ENCODE peak calls at places on chromosomes 13 and 19, in six cellular contexts. X, H, S, R, Z and W are unnamed samples. For H3K4me1, the result is how much of the 10 kb centered on the place peaks cover.

GRCh38 chr19:35977446-35978222 is 17.4 kb upstream of the SDHAF1 start:
- DNase-seq in X (no peak), H (no peak), S (peak), R (no peak), Z (no peak), W (no peak)

GRCh38 chr13:66503890-66504289 is 726.2 kb downstream of the PCDH9 start:
- DNase-seq in X (no peak), H (no peak), S (no peak), R (no peak), Z (no peak), W (no peak)

GRCh38 chr19:4695224-4695731 is 25.1 kb upstream of the MYDGF start:
- DNase-seq in X (no peak), H (no peak), S (no peak), R (no peak), Z (no peak), W (no peak)

GRCh38 chr13:101511766-101512165 is 59.3 kb downstream of the ITGBL1 start:
- DNase-seq in X (no peak), H (no peak), S (no peak), R (no peak), Z (no peak), W (no peak)

GRCh38 chr19:19109601-19110000 is 28.7 kb downstream of the TMEM161A start:
- DNase-seq in X (peak), H (no peak), S (no peak), R (peak), Z (no peak), W (no peak)

GRCh38 chr19:2315818-2316353 is 7.9 kb upstream of the LINGO3 start:
- DNase-seq in X (peak), H (peak), S (no peak), R (peak), Z (peak), W (peak)

GRCh38 chr13:78129850-78130249 is 211.2 kb upstream of the EDNRB start:
- DNase-seq in X (no peak), H (no peak), S (no peak), R (no peak), Z (no peak), W (no peak)

GRCh38 chr19:14082675-14082960 is 3.0 kb downstream of the C19orf67 start:
- DNase-seq in X (no peak), H (no peak), S (no peak), R (no peak), Z (no peak), W (no peak)

GRCh38 chr13:59447031-59447430 is 716.7 kb downstream of the DIAPH3 start:
- DNase-seq in X (no peak), H (no peak), S (no peak), R (no peak), Z (no peak), W (no peak)

GRCh38 chr19:21269813-21270212 is 59.4 kb downstream of the ZNF708 start:
- DNase-seq in X (peak), H (no peak), S (no peak), R (no peak), Z (no peak), W (no peak)

GRCh38 chr13:105991622-105992254 is 543.7 kb downstream of the EFNB2 start:
- DNase-seq in X (peak), H (no peak), S (no peak), R (peak), Z (no peak), W (no peak)

GRCh38 chr19:3073159-3073563 is 10.9 kb upstream of the TLE5 start:
- DNase-seq in X (peak), H (no peak), S (peak), R (peak), Z (no peak), W (no peak)

GRCh38 chr19:44604241-44604640 is 9.1 kb upstream of the IGSF23 start:
- DNase-seq in X (no peak), H (no peak), S (no peak), R (no peak), Z (no peak), W (no peak)

GRCh38 chr19:14425696-14426138 is 6.6 kb upstream of the DDX39A start:
- DNase-seq in X (peak), H (no peak), S (no peak), R (peak), Z (no peak), W (no peak)

GRCh38 chr13:110912651-110913051 is 2.2 kb downstream of the ANKRD10 start:
- DNase-seq in X (peak), H (no peak), S (no peak), R (peak), Z (peak), W (no peak)

GRCh38 chr13:79222427-79223205 is 183.4 kb downstream of the RBM26 start:
- DNase-seq in X (no peak), H (no peak), S (no peak), R (no peak), Z (no peak), W (no peak)

GRCh38 chr13:33284916-33285315 is 639 bp downstream of the STARD13 start:
- DNase-seq in X (no peak), H (no peak), S (no peak), R (no peak), Z (no peak), W (no peak)

GRCh38 chr13:26656919-26657318 is 99.4 kb downstream of the WASF3 start:
- DNase-seq in X (peak), H (no peak), S (no peak), R (peak), Z (no peak), W (no peak)

GRCh38 chr13:35475960-35476943 is at the start of gene MAB21L1:
- DNase-seq in X (peak), H (no peak), S (no peak), R (peak), Z (peak), W (no peak)

GRCh38 chr13:93766719-93767118 is 540.1 kb downstream of the GPC6 start:
- DNase-seq in X (no peak), H (no peak), S (no peak), R (no peak), Z (no peak), W (no peak)

GRCh38 chr13:77752512-77753069 is 55.1 kb downstream of the SLAIN1 start:
- DNase-seq in X (no peak), H (no peak), S (no peak), R (no peak), Z (no peak), W (no peak)

GRCh38 chr13:107138468-107138867 is 570.5 kb upstream of the ARGLU1 start:
- DNase-seq in X (no peak), H (no peak), S (no peak), R (peak), Z (no peak), W (no peak)

GRCh38 chr13:101575591-101575990 is 123.1 kb downstream of the ITGBL1 start:
- DNase-seq in X (no peak), H (no peak), S (no peak), R (no peak), Z (no peak), W (no peak)

GRCh38 chr13:52786747-52787146 is 47.1 kb upstream of the CNMD start:
- DNase-seq in X (no peak), H (no peak), S (peak), R (no peak), Z (no peak), W (no peak)

GRCh38 chr19:6167115-6167514 is 31.6 kb downstream of the ACSBG2 start:
- DNase-seq in X (no peak), H (no peak), S (no peak), R (no peak), Z (no peak), W (no peak)

GRCh38 chr19:38270587-38271167 is 6.3 kb downstream of the SPINT2 start:
- DNase-seq in X (peak), H (no peak), S (no peak), R (no peak), Z (no peak), W (no peak)

GRCh38 chr13:28658539-28658795 is 463 bp upstream of the POMP start:
- DNase-seq in X (no peak), H (no peak), S (no peak), R (no peak), Z (no peak), W (no peak)

GRCh38 chr13:42048625-42049453 is at the start of gene DGKH:
- DNase-seq in X (peak), H (peak), S (peak), R (peak), Z (peak), W (peak)

GRCh38 chr19:19120308-19121156 is 17.7 kb downstream of the TMEM161A start:
- DNase-seq in X (peak), H (no peak), S (no peak), R (peak), Z (no peak), W (no peak)

GRCh38 chr13:41763772-41764171 is 197.1 kb downstream of the VWA8 start:
- DNase-seq in X (no peak), H (no peak), S (no peak), R (peak), Z (no peak), W (no peak)

GRCh38 chr19:55080121-55080914 is 4.6 kb downstream of the EPS8L1 start:
- DNase-seq in X (peak), H (peak), S (peak), R (peak), Z (peak), W (no peak)

GRCh38 chr19:2394669-2395292 is 32.6 kb downstream of the TIMM13 start:
- DNase-seq in X (peak), H (no peak), S (no peak), R (no peak), Z (no peak), W (no peak)

GRCh38 chr19:19537321-19538048 is 580 bp upstream of the CILP2 start:
- DNase-seq in X (peak), H (no peak), S (no peak), R (no peak), Z (no peak), W (no peak)

GRCh38 chr19:29263305-29264080 is 50.5 kb upstream of the UQCRFS1 start:
- DNase-seq in X (no peak), H (no peak), S (no peak), R (peak), Z (no peak), W (peak)

DNA sequence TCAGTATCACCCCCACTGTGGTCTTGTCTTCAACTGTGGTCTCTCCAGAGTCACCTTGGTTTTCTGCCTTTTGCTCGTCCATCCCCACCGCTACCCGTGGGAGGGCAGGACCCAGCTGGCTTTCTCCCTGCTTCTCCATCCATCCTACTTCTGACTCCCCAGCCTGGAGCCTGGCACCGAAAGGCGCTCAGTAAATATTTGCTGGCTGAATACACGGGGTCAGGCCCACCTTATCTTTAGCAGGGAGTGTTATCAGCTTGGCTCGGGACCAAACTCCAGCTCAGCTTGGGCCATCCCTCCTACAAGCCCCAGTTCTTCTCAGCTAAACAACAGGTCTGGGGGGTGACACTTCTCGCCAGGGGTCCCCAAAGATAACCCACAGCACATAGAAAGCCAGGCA is 62.0 kb upstream of the KLF2 start:
- DNase-seq in X (no peak), H (no peak), S (no peak), R (no peak), Z (no peak), W (peak)
- H3K4me1 ChIP-seq in X (under half), H (half or more), S (under half), R (under half), Z (half or more), W (under half)

GRCh38 chr13:54989418-54989817 is 1960.8 kb downstream of the OLFM4 start:
- DNase-seq in X (no peak), H (no peak), S (no peak), R (no peak), Z (no peak), W (no peak)
- TF ChIP-seq CTCF in X (no peak), H (no peak), S (no peak), R (no peak), Z (no peak), W (no peak)

GRCh38 chr13:97692628-97693027 is 258.7 kb downstream of the RAP2A start:
- DNase-seq in X (no peak), H (no peak), S (no peak), R (no peak), Z (no peak), W (no peak)
- H3K4me1 ChIP-seq in X (under half), H (under half), S (under half), R (under half), Z (under half), W (under half)

DNA sequence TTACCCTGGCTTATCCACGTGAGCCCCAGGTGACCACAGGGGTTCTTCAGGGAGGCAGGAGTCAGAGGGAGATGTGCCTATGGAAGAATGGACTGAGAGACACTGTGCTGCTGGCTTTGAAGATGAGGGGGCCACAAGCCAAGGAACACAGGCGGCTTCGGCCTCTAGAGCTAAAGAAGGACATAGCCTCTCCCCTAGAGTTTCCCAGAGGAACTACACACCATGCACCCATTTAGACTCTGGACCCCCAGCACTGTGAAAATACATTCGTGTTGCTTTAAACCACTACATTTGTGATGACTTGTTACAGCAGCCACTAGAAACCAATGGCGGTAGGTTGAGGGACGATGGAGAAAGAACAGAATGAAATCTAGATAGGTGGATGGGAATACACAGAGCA is 13.7 kb upstream of the ATF5 start:
- DNase-seq in X (no peak), H (no peak), S (no peak), R (no peak), Z (no peak), W (no peak)
- TF ChIP-seq CTCF in X (no peak), H (no peak), S (peak), R (no peak), Z (no peak), W (no peak)

DNA sequence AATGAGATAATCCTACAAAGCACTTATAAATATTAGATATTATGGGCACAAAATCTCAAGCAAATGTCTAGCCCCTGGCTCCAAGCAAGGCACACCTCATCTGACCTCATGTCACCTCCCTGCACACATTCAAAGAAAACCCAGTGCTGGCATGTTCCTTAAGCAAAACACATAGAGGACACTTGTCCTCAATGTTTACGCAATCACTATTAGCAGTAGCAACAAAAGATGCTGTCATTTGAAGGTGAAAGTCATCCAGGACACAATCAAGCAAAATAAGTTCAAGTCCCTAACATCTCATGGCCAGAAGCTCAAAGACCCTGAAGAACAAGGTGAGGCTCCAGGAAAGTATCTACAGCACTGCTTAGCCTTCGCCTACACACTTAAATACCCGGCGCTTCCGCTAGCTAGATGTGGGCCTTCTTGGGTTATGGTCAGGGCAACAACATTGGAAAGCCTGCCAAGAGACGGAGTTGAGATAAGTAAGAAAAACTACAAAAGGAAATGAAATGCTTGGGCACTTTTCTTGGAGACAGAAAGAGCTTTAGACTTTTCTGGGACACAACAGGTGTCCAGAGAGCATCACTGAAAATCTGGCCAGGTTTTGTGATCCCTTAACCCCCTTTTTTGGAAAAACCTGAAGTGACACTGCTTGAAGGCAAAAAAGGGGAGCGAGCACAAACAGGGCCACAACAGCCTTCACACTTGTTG is 85.7 kb downstream of the FOXO1 start:
- DNase-seq in X (no peak), H (no peak), S (no peak), R (no peak), Z (no peak), W (no peak)
- H3K4me1 ChIP-seq in X (under half), H (half or more), S (under half), R (under half), Z (half or more), W (under half)

GRCh38 chr19:41161903-41162302 is 31.1 kb upstream of the CYP2S1 start:
- DNase-seq in X (no peak), H (no peak), S (peak), R (no peak), Z (no peak), W (no peak)
- TF ChIP-seq CTCF in X (no peak), H (no peak), S (peak), R (no peak), Z (no peak), W (no peak)

GRCh38 chr13:99357149-99357596 is 50.0 kb upstream of the GPR183 start:
- DNase-seq in X (peak), H (no peak), S (no peak), R (peak), Z (no peak), W (no peak)

GRCh38 chr13:99361197-99361596 is 54.0 kb upstream of the GPR183 start:
- DNase-seq in X (no peak), H (no peak), S (no peak), R (no peak), Z (no peak), W (no peak)

GRCh38 chr13:99357920-99358319 is 50.7 kb upstream of the GPR183 start:
- DNase-seq in X (no peak), H (no peak), S (no peak), R (no peak), Z (no peak), W (no peak)

GRCh38 chr13:99360696-99361095 is 53.5 kb upstream of the GPR183 start:
- DNase-seq in X (no peak), H (no peak), S (no peak), R (no peak), Z (no peak), W (no peak)

DNA sequence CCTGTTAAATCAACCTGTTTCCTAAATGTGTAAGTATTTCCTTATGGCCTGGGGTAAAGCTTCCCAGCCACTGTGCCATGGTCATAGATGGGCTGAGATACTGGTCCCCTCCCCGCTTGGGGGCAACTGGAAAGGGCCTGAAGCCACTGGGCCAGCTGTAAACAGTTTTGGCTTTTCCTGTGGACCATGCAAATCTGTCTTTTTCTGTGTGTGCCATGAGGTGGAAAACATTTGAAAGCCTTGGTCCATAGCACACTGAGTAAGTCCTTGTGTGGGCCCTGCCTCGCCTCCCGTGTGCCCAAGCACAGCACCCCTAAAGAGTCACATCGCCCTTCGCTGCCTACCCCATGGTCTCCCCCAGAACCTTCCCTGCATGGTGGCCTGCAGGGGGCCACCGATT is 52.3 kb upstream of the GPR183 start:
- DNase-seq in X (no peak), H (no peak), S (no peak), R (no peak), Z (no peak), W (no peak)
- H3K4me1 ChIP-seq in X (under half), H (under half), S (under half), R (under half), Z (half or more), W (under half)

GRCh38 chr19:11405846-11406643 is 13.1 kb downstream of the RGL3 start:
- DNase-seq in X (peak), H (no peak), S (no peak), R (no peak), Z (peak), W (no peak)
- TF ChIP-seq CTCF in X (no peak), H (peak), S (no peak), R (peak), Z (peak), W (no peak)

GRCh38 chr13:74206061-74206561 is 71.9 kb upstream of the KLF12 start:
- DNase-seq in X (no peak), H (no peak), S (no peak), R (peak), Z (no peak), W (no peak)

GRCh38 chr13:74203576-74203975 is 69.4 kb upstream of the KLF12 start:
- DNase-seq in X (no peak), H (no peak), S (no peak), R (peak), Z (no peak), W (no peak)

GRCh38 chr13:74205313-74205690 is 71.1 kb upstream of the KLF12 start:
- DNase-seq in X (no peak), H (no peak), S (no peak), R (no peak), Z (no peak), W (no peak)

GRCh38 chr13:74204606-74205312 is 70.6 kb upstream of the KLF12 start:
- DNase-seq in X (no peak), H (no peak), S (no peak), R (no peak), Z (no peak), W (no peak)

DNA sequence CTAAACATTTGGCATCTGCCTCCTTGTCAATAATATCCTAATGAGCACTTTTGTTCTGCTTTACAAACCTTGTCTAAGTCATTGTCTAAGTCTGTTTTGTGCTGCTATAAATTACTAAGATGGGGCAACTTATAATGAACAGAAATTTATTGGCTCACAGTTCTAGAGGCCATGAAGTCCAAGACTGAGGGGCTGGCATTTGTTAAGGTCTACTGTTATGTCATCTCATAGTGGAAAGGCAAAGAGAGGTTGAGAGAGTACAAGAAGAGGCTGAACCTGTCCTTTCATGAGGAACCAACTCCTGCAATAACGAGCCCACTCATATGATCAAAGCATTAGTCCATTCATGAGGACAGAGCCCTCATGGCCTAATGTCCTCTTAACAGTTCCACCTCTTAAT is 72.7 kb upstream of the KLF12 start:
- DNase-seq in X (no peak), H (no peak), S (no peak), R (no peak), Z (no peak), W (no peak)
- H3K4me1 ChIP-seq in X (half or more), H (under half), S (under half), R (under half), Z (under half), W (under half)

GRCh38 chr19:457636-458035 is 3.2 kb downstream of the SHC2 start:
- DNase-seq in X (no peak), H (no peak), S (no peak), R (no peak), Z (no peak), W (no peak)
- TF ChIP-seq CTCF in X (no peak), H (no peak), S (no peak), R (no peak), Z (no peak), W (no peak)